ENCODE peak calls at places on chromosomes 5 and 9, in six cellular contexts. S, A, C, X, L and B are unnamed samples.

GRCh38 chr9:17322882-17323864 is 188.3 kb downstream of the CNTLN start:
- DNase-seq in X (no peak), A (no peak), L (no peak), C (no peak), S (no peak), B (no peak)

GRCh38 chr5:159310492-159310891 is 19.8 kb downstream of the IL12B start:
- DNase-seq in X (peak), C (no peak), A (peak), S (no peak), L (no peak), B (no peak)

GRCh38 chr5:79829260-79829659 is 139.6 kb downstream of the CMYA5 start:
- DNase-seq in X (peak), S (no peak), A (no peak), L (no peak), C (peak), B (peak)

GRCh38 chr9:109972026-109973005 is 192.3 kb downstream of the PALM2AKAP2 start:
- DNase-seq in A (no peak), L (no peak), S (no peak), C (no peak), X (no peak), B (no peak)

GRCh38 chr5:96388186-96388585 is 44.9 kb downstream of the PCSK1 start:
- DNase-seq in C (peak), L (no peak), X (no peak), A (no peak), S (peak), B (peak)

GRCh38 chr9:136438548-136438908 is 1.1 kb downstream of the INPP5E start:
- DNase-seq in C (peak), A (no peak), X (no peak), S (peak), L (no peak), B (peak)

GRCh38 chr9:128115187-128116103 is 12.1 kb downstream of the PTGES2 start:
- DNase-seq in C (no peak), S (no peak), A (no peak), L (peak), X (no peak), B (no peak)

GRCh38 chr9:136328622-136329041 is 1.3 kb downstream of the GPSM1 start:
- DNase-seq in S (peak), X (no peak), A (no peak), L (no peak), C (peak), B (peak)

GRCh38 chr9:77876091-77876490 is 155.5 kb downstream of the GNAQ start:
- DNase-seq in S (no peak), X (peak), L (no peak), A (no peak), C (peak), B (peak)

GRCh38 chr5:14206028-14206725 is 63.0 kb downstream of the TRIO start:
- DNase-seq in A (no peak), L (no peak), S (no peak), X (no peak), C (no peak), B (peak)